ENCODE peak calls at places on chromosome 10, in four cellular contexts. One of them, this sample, is unnamed.

GRCh38 chr10:46019541-46020343 is 10.7 kb downstream of the NCOA4 start:
- DNase-seq in IMR-90: no peak
- DNase-seq in GM12878: no peak
- DNase-seq in K562: no peak
- DNase-seq in this sample: no peak

GRCh38 chr10:61589547-61590243 is 73.0 kb upstream of the CABCOCO1 start:
- DNase-seq in IMR-90: peak; percentile 35
- DNase-seq in GM12878: no peak
- DNase-seq in K562: no peak
- DNase-seq in this sample: no peak

GRCh38 chr10:124939290-124939689 is 2.6 kb upstream of the ZRANB1 start:
- DNase-seq in IMR-90: no peak
- DNase-seq in GM12878: no peak
- DNase-seq in K562: no peak
- DNase-seq in this sample: no peak

GRCh38 chr10:2928219-2928840 is 139.0 kb upstream of the PFKP start:
- DNase-seq in IMR-90: peak; percentile 64
- DNase-seq in GM12878: peak; percentile 54
- DNase-seq in K562: peak; percentile 76
- DNase-seq in this sample: peak; percentile 71

GRCh38 chr10:119542357-119542989 is at the start of gene RGS10:
- DNase-seq in IMR-90: peak; percentile 72
- DNase-seq in GM12878: no peak
- DNase-seq in K562: peak; percentile 86
- DNase-seq in this sample: peak; percentile 76

GRCh38 chr10:132607961-132608495 is 70.4 kb downstream of the INPP5A start:
- DNase-seq in IMR-90: no peak
- DNase-seq in GM12878: no peak
- DNase-seq in K562: no peak
- DNase-seq in this sample: no peak

GRCh38 chr10:130045801-130046321 is 64.8 kb downstream of the C10orf143 start:
- DNase-seq in IMR-90: no peak
- DNase-seq in GM12878: no peak
- DNase-seq in K562: no peak
- DNase-seq in this sample: no peak

GRCh38 chr10:111598433-111599059 is 521.7 kb downstream of the ADRA2A start:
- DNase-seq in IMR-90: peak; percentile 31
- DNase-seq in GM12878: peak; percentile 3
- DNase-seq in K562: peak; percentile 22
- DNase-seq in this sample: peak; percentile 66

GRCh38 chr10:125159932-125160855 is at the start of gene CTBP2:
- DNase-seq in IMR-90: no peak
- DNase-seq in GM12878: no peak
- DNase-seq in K562: peak; percentile 62
- DNase-seq in this sample: peak; percentile 78

GRCh38 chr10:114551310-114551972 is 106.6 kb downstream of the ABLIM1 start:
- DNase-seq in IMR-90: peak; percentile 14
- DNase-seq in GM12878: no peak
- DNase-seq in K562: no peak
- DNase-seq in this sample: no peak

GRCh38 chr10:43734716-43735115 is 86.0 kb upstream of the ZNF32 start:
- DNase-seq in IMR-90: peak; percentile 32
- DNase-seq in GM12878: no peak
- DNase-seq in K562: no peak
- DNase-seq in this sample: no peak

GRCh38 chr10:60353519-60354258 is 36.0 kb downstream of the ANK3 start:
- DNase-seq in IMR-90: peak; percentile 29
- DNase-seq in GM12878: no peak
- DNase-seq in K562: peak; percentile 62
- DNase-seq in this sample: no peak

GRCh38 chr10:46263831-46264268 is 22.9 kb upstream of the ANTXRL start:
- DNase-seq in IMR-90: no peak
- DNase-seq in GM12878: no peak
- DNase-seq in K562: no peak
- DNase-seq in this sample: no peak

GRCh38 chr10:117721883-117722282 is 179.3 kb downstream of the EMX2 start:
- DNase-seq in IMR-90: no peak
- DNase-seq in GM12878: no peak
- DNase-seq in K562: no peak
- DNase-seq in this sample: no peak

GRCh38 chr10:131843881-131844284 is 56.9 kb upstream of the PPP2R2D start:
- DNase-seq in IMR-90: no peak
- DNase-seq in GM12878: no peak
- DNase-seq in K562: no peak
- DNase-seq in this sample: no peak

GRCh38 chr10:80050752-80051151 is 27.7 kb upstream of the TMEM254 start:
- DNase-seq in IMR-90: no peak
- DNase-seq in GM12878: no peak
- DNase-seq in K562: no peak
- DNase-seq in this sample: no peak

GRCh38 chr10:63414481-63415260 is 51.1 kb downstream of the JMJD1C start:
- DNase-seq in IMR-90: peak; percentile 90
- DNase-seq in GM12878: no peak
- DNase-seq in K562: no peak
- DNase-seq in this sample: no peak

GRCh38 chr10:121595806-121596667 is 2.2 kb downstream of the FGFR2 start:
- DNase-seq in IMR-90: no peak
- DNase-seq in GM12878: no peak
- DNase-seq in K562: no peak
- DNase-seq in this sample: no peak

GRCh38 chr10:19347592-19347991 is 299.0 kb downstream of the MALRD1 start:
- DNase-seq in IMR-90: no peak
- DNase-seq in GM12878: no peak
- DNase-seq in K562: no peak
- DNase-seq in this sample: peak; percentile 2

GRCh38 chr10:95363303-95363912 is 72.6 kb upstream of the PDLIM1 start:
- DNase-seq in IMR-90: peak; percentile 77
- DNase-seq in GM12878: peak; percentile 50
- DNase-seq in K562: peak; percentile 58
- DNase-seq in this sample: peak; percentile 70

GRCh38 chr10:78177431-78178185 is 143.9 kb downstream of the RPS24 start:
- DNase-seq in IMR-90: no peak
- DNase-seq in GM12878: no peak
- DNase-seq in K562: no peak
- DNase-seq in this sample: no peak

DNA sequence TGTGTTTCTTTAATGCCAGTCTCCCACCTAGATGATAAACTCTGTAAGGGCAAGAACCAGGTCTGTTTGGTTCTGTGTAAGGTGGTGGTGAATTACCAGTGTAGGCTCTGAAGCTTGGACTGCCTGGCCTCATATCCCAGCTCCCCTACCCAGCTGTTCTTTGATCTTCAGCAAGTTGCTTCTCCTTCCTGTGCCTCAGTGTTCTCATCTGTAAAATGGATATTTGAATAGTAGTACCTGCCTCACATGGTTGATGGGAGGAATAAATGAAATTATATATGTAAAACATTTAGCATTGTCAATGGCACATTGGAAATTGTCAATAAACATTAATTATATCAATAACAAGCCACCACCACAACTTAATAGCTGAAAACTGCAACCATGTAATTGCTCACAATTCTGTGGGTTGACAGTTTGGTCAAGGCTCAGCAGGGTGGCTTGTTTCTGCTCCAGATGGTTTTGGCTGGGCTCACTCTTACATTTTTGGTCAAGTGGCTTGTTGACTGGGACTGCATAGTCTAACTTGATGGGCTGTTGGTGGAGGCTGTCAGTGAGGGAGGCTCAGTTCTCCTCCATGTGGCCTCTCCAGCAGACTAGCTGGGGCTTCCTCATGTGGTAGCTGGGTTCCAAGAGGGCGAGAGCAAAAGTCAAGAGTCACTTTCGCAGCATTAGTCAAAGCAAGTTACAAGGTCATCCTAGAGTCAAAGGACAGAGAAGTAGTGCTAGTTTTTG is 84.5 kb upstream of the DUSP5 start:
- DNase-seq in IMR-90: no peak
- DNase-seq in GM12878: no peak
- DNase-seq in K562: no peak
- DNase-seq in this sample: no peak
- TF ChIP-seq BHLHE40 in IMR-90: no peak
- TF ChIP-seq BHLHE40 in GM12878: no peak
- TF ChIP-seq BHLHE40 in K562: no peak
- TF ChIP-seq BHLHE40 in this sample: no peak

GRCh38 chr10:112756118-112756512 is 193.9 kb upstream of the TCF7L2 start:
- DNase-seq in IMR-90: no peak
- DNase-seq in GM12878: no peak
- DNase-seq in K562: no peak
- DNase-seq in this sample: no peak
- TF ChIP-seq USF2 in IMR-90: no peak
- TF ChIP-seq USF2 in GM12878: no peak
- TF ChIP-seq USF2 in K562: no peak
- TF ChIP-seq USF2 in this sample: no peak

DNA sequence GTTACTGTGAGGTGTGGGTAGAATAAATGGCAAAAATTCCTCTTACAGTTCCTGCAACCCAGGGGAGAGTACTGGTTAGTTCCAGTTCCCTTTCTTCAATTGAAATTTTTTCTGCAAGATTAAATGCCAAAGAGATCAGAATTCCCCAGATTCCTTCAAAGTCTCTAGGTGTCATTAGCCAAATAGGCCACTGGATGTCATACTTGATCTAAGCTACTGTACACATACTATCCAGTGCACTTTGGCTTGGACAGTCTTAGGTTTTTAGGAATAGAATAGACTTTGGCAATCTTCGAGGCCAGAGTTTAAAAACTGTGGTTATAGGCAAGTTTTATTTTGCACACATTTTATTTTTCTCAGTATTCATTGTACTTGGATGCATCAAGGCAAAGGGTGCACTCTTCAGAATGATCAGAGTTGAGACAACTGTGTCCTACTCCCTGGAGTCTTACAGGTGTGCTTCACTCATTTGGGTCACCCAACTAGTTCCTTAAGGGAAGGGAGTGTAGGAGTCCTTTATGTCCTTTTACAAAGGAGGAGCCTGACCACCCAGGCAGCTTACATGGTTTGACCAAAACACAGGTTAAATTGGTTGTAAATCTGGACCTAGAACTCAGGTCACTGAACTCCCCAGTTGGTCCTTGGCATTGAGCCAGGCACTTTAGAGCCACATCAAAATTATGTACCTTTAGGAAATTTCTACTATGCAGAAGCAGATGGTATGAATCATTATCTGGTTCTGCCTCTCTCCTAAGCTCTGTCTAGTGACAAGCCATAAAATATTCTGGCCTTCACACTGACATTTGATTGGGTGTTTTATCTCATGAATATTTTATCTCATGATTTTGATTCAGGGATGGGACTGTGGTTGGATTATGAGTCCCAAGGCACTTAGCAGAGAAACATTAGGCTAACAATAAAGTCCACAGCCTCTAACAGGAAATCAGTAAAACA is 49.5 kb downstream of the ASAH2B start:
- DNase-seq in IMR-90: peak; percentile 42
- DNase-seq in GM12878: no peak
- DNase-seq in K562: peak; percentile 39
- DNase-seq in this sample: peak; percentile 47
- TF ChIP-seq ELK1 in IMR-90: no peak
- TF ChIP-seq ELK1 in GM12878: no peak
- TF ChIP-seq ELK1 in K562: no peak
- TF ChIP-seq ELK1 in this sample: no peak

DNA sequence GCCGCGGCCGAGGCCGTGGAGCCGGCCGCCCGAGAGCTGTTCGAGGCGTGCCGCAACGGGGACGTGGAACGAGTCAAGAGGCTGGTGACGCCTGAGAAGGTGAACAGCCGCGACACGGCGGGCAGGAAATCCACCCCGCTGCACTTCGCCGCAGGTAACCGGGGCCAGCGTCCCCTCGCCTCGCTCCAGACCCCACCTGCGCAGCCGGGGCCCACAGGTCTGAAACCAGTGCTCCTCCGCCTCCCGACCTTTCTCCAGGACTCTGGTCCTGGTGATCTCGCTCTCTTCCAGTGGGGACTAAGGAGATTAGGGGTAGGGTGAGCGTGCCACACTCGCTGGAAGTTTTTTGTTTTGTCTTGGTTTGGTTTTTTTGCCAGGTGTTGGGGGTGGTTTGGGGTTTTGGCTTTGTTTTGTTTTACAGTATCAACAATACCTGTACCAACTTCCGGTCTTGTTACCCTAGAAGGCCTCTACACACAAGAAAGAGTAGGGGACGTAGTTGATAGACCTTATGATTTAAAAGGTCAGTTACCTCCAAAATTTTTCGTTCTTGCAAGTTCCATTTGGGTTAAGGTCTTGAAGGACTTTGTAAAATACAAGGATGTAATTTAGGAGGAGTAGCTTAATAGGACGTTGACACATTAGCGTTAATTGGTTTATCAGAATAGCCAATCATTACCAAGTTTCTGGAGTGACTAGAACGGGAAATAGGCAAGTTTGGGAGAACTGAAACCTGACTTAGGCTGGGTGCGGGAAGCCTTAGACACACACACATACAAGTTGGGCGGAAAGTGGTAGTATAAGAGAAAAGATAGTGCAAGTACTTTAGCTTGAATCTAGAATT is 732 bp downstream of the TNKS2 start:
- DNase-seq in IMR-90: peak; percentile 50
- DNase-seq in GM12878: no peak
- DNase-seq in K562: no peak
- DNase-seq in this sample: peak; percentile 17
- TF ChIP-seq BHLHE40 in IMR-90: no peak
- TF ChIP-seq BHLHE40 in GM12878: no peak
- TF ChIP-seq BHLHE40 in K562: no peak
- TF ChIP-seq BHLHE40 in this sample: no peak

GRCh38 chr10:28733647-28734046 is 56.3 kb downstream of the BAMBI start:
- DNase-seq in IMR-90: no peak
- DNase-seq in GM12878: no peak
- DNase-seq in K562: no peak
- DNase-seq in this sample: no peak

GRCh38 chr10:28733245-28733644 is 55.9 kb downstream of the BAMBI start:
- DNase-seq in IMR-90: no peak
- DNase-seq in GM12878: no peak
- DNase-seq in K562: no peak
- DNase-seq in this sample: no peak

GRCh38 chr10:28738200-28738599 is 60.9 kb downstream of the BAMBI start:
- DNase-seq in IMR-90: no peak
- DNase-seq in GM12878: no peak
- DNase-seq in K562: peak; percentile 51
- DNase-seq in this sample: no peak

GRCh38 chr10:28737096-28737495 is 59.8 kb downstream of the BAMBI start:
- DNase-seq in IMR-90: no peak
- DNase-seq in GM12878: no peak
- DNase-seq in K562: no peak
- DNase-seq in this sample: no peak

GRCh38 chr10:28734940-28735759 is 57.8 kb downstream of the BAMBI start:
- DNase-seq in IMR-90: peak; percentile 96
- DNase-seq in GM12878: no peak
- DNase-seq in K562: peak; percentile 73
- DNase-seq in this sample: peak; percentile 62
- TF ChIP-seq USF2 in IMR-90: no peak
- TF ChIP-seq USF2 in GM12878: no peak
- TF ChIP-seq USF2 in K562: no peak
- TF ChIP-seq USF2 in this sample: no peak